ENCODE peak calls at places on chromosomes 7 and 10, in four cellular contexts. O, T, I and A are unnamed samples. For H3K4me1, the result is how much of the 10 kb centered on the place peaks cover.

GRCh38 chr7:65938336-65938895 is 43.6 kb downstream of the GUSB start:
- DNase-seq in O (no peak), I (no peak), T (no peak), A (peak)

GRCh38 chr10:93512565-93512964 is 16.2 kb downstream of the CEP55 start:
- DNase-seq in I (peak), O (no peak), T (no peak), A (no peak)

GRCh38 chr10:113305871-113306270 is 247.0 kb upstream of the HABP2 start:
- DNase-seq in O (no peak), I (peak), T (no peak), A (no peak)

GRCh38 chr10:43174969-43175368 is 36.7 kb downstream of the CSGALNACT2 start:
- DNase-seq in I (no peak), T (peak), O (no peak), A (no peak)

GRCh38 chr7:37310322-37311080 is 138.2 kb downstream of the ELMO1 start:
- DNase-seq in I (no peak), O (no peak), T (no peak), A (no peak)

GRCh38 chr10:63866075-63866746 is 345.0 kb downstream of the REEP3 start:
- DNase-seq in O (peak), I (peak), T (peak), A (peak)

GRCh38 chr7:116809636-116810266 is 52.6 kb upstream of the CAPZA2 start:
- DNase-seq in I (peak), O (peak), T (peak), A (peak)

GRCh38 chr10:83612746-83613145 is 526.6 kb upstream of the GHITM start:
- DNase-seq in O (no peak), I (no peak), T (no peak), A (no peak)

GRCh38 chr7:27148776-27149641 is 1.4 kb upstream of the HOXA6 start:
- DNase-seq in O (no peak), T (peak), I (peak), A (peak)

GRCh38 chr7:105024734-105025133 is 10.7 kb downstream of the KMT2E start:
- DNase-seq in I (no peak), O (no peak), T (peak), A (no peak)

GRCh38 chr10:15168296-15168780 is at the start of gene NMT2:
- DNase-seq in O (peak), T (peak), I (peak), A (peak)

GRCh38 chr7:153193144-153193595 is 433.6 kb downstream of the ACTR3B start:
- DNase-seq in T (no peak), O (peak), I (no peak), A (no peak)

GRCh38 chr7:149769915-149770314 is 3.5 kb downstream of the ZNF467 start:
- DNase-seq in I (no peak), O (no peak), T (no peak), A (no peak)

GRCh38 chr7:36279251-36279925 is 110.3 kb upstream of the ANLN start:
- DNase-seq in T (no peak), O (no peak), I (no peak), A (no peak)

GRCh38 chr7:158350166-158350900 is 237.3 kb downstream of the PTPRN2 start:
- DNase-seq in O (no peak), I (no peak), T (no peak), A (no peak)

GRCh38 chr7:128279124-128279713 is 38.1 kb downstream of the LEP start:
- DNase-seq in I (no peak), T (no peak), O (no peak), A (no peak)

GRCh38 chr10:66747451-66747850 is 178.4 kb upstream of the LRRTM3 start:
- DNase-seq in I (no peak), O (no peak), T (peak), A (peak)

GRCh38 chr10:119670717-119671116 is 19.5 kb downstream of the BAG3 start:
- DNase-seq in O (no peak), T (no peak), I (no peak), A (peak)

GRCh38 chr10:43362191-43362839 is 9.1 kb upstream of the FXYD4 start:
- DNase-seq in I (peak), O (peak), T (peak), A (peak)

GRCh38 chr7:115910541-115911164 is 119.9 kb downstream of the TFEC start:
- DNase-seq in O (peak), T (peak), I (peak), A (peak)

GRCh38 chr10:29064665-29065064 is 224.2 kb upstream of the LYZL1 start:
- DNase-seq in I (no peak), O (no peak), T (no peak), A (no peak)

GRCh38 chr7:30869794-30870491 is 41.7 kb upstream of the AQP1 start:
- DNase-seq in O (no peak), I (peak), T (no peak), A (no peak)

GRCh38 chr10:125857185-125857760 is 23.8 kb downstream of the DHX32 start:
- DNase-seq in I (no peak), O (peak), T (no peak), A (no peak)

GRCh38 chr10:123044391-123044790 is 35.6 kb downstream of the ACADSB start:
- DNase-seq in I (peak), T (no peak), O (peak), A (peak)

GRCh38 chr7:81420526-81420925 is 349.3 kb downstream of the HGF start:
- DNase-seq in T (no peak), I (no peak), O (no peak), A (no peak)

GRCh38 chr10:49569031-49569765 is 30.3 kb upstream of the ERCC6 start:
- DNase-seq in O (no peak), T (peak), I (no peak), A (peak)

GRCh38 chr7:158638001-158638400 is 50.4 kb upstream of the PTPRN2 start:
- DNase-seq in O (no peak), T (peak), I (no peak), A (no peak)

GRCh38 chr7:131827421-131827820 is 271.0 kb upstream of the PODXL start:
- DNase-seq in O (peak), T (no peak), I (no peak), A (peak)

GRCh38 chr10:75294866-75295692 is 59.3 kb upstream of the COMTD1 start:
- DNase-seq in I (peak), T (peak), O (peak), A (peak)

GRCh38 chr10:32418572-32418971 is 27.4 kb upstream of the CCDC7 start:
- DNase-seq in I (no peak), O (no peak), T (no peak), A (no peak)

GRCh38 chr10:21020545-21020944 is 123.4 kb upstream of the NEBL start:
- DNase-seq in I (peak), O (peak), T (peak), A (peak)

GRCh38 chr7:84953294-84953693 is 233.6 kb downstream of the SEMA3D start:
- DNase-seq in T (no peak), I (no peak), O (no peak), A (no peak)

GRCh38 chr7:88001744-88002530 is 67.9 kb downstream of the ADAM22 start:
- DNase-seq in T (no peak), I (no peak), O (no peak), A (no peak)

GRCh38 chr7:99944508-99945070 is 15.2 kb upstream of the GJC3 start:
- DNase-seq in O (no peak), I (no peak), T (no peak), A (no peak)

GRCh38 chr7:99949645-99950228 is 20.3 kb upstream of the GJC3 start:
- DNase-seq in I (peak), T (no peak), O (peak), A (no peak)

GRCh38 chr7:99938296-99938695 is 8.9 kb upstream of the GJC3 start:
- DNase-seq in T (no peak), O (no peak), I (no peak), A (no peak)

GRCh38 chr7:99947608-99948007 is 18.2 kb upstream of the GJC3 start:
- DNase-seq in I (no peak), T (no peak), O (no peak), A (no peak)

GRCh38 chr7:99943641-99944507 is 14.5 kb upstream of the GJC3 start:
- DNase-seq in O (peak), T (no peak), I (no peak), A (no peak)
- H3K9ac ChIP-seq in O (no peak), T (no peak), I (no peak), A (no peak)

DNA sequence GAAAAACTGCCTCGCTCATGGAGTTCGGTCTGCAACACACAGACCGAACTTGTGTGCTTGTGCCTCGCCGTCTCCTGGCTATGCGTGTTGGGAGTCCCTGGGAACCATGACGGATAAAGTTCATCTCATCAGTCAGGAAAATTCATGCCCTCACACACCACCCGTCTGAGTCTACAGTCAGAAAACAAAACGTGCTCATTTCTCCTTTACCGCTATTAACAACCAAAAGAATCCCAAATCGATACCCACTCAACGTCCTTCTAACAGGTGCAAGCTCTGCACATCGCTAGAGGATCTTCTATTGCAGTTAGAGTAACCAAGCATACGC is 13.6 kb downstream of the CNPY1 start:
- DNase-seq in T (no peak), O (no peak), I (no peak), A (no peak)
- H3K4me2 ChIP-seq in T (no peak), O (no peak), I (no peak), A (peak)

GRCh38 chr10:118505363-118505762 is 90.1 kb downstream of the PRLHR start:
- DNase-seq in T (no peak), I (no peak), O (no peak), A (no peak)
- H3K4me1 ChIP-seq in T (under half), I (under half), O (under half), A (under half)

DNA sequence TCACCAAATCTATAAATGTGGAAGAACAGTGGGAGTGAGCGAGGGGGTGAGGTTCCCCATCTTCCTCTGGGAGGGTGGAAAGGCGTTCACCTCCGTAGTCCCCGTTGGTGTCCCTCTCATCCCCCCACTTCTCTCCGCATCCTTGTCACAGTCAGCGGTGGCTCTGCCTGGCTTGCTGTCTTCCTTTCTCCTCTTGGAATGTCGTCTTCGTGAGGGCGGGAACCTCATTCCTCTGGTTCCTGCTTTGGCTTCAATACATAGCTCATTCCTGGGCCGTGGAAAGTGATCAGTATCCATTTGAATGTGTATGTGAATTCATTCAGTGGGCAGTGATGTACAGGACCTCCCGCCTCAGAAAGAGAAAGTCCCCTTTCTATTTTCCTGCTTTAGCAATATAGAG is 289.4 kb downstream of the CAMK1D start:
- DNase-seq in O (peak), I (no peak), T (no peak), A (no peak)
- H3K9ac ChIP-seq in O (no peak), I (no peak), T (no peak), A (no peak)

GRCh38 chr10:68992721-68993440 is 4.3 kb downstream of the KIFBP start:
- DNase-seq in I (no peak), O (no peak), T (peak), A (peak)
- H3K4me2 ChIP-seq in I (no peak), O (no peak), T (no peak), A (peak)

DNA sequence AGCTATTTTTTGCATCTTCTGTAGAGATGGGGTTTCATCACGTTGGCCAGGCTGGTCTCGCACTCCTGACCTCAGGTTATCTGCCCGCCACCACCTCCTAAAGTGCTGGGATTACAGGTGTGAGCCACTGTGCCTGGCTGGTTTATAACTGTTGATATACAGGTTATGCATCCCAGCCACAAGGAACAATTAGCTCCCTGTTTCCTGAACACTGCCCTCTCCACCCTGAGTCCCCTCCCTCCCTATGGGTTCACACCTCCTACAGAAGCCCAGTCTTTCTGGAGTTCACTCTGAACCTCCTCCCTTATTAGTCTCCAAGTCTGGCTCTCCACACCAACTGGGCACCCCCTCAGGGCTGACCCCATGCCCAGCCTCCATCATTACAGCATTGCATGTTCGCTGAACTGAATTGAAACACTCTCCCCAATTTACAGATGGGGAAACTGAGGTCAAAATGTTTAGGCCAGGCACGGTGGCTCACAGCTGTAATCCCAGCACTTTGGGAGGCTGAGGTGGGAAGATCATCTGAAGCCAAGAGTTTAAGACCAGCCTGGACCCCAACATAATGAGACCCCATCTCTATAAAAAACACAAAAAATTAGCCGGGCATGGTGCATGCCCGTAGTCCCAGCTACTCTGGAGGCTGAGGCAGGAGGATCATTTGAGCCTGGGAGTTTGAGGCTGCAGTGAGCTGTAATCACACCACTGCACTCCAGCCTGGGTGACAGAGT is 1.7 kb upstream of the CLIP2 start:
- DNase-seq in I (no peak), T (no peak), O (no peak), A (no peak)
- H3K4me1 ChIP-seq in I (under half), T (under half), O (under half), A (under half)

DNA sequence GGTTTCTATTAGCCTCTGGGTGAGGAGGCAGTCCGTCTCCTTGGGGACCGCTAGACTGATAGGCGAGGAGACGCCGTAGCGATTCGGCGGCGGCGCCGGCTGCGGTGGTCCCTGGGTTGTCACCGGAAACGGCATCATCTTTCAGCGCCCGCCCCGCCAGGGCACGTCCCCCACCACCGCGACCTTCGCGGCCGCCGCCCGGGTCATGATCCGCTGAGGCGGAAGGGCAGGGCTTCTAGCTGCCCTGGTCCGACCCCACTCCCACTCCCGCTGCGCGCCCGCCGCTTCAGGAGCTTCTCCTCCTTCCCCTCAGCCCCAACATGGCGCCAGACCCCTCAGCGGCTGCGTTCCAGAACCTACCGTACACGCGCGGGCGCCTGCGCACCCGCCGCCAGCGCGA is at the start of gene PAPOLB:
- DNase-seq in T (no peak), O (no peak), I (no peak), A (no peak)
- H3K9ac ChIP-seq in T (peak), O (no peak), I (no peak), A (no peak)